ENCODE peak calls at places on chromosomes 1 and 21, in eight cellular contexts. Y is astrocyte; M is ascending aorta; B is mammary epithelial cell; V is neural progenitor cell; K is effector memory CD4-positive, alpha-beta T cell; O is uterus; E is lung. T is an unnamed sample. For H3K4me1, the result is how much of the 10 kb centered on the place peaks cover.

GRCh38 chr1:37158113-37158749 is 123.9 kb upstream of the GRIK3 start:
- DNase-seq in Y (no peak), M (no peak), B (peak), K (no peak), O (no peak), E (no peak), V (no peak), T (no peak)

GRCh38 chr1:225834417-225835329 is 24.7 kb downstream of the EPHX1 start:
- DNase-seq in Y (peak), K (no peak), V (no peak), M (no peak), B (no peak), O (peak), E (no peak), T (no peak)

GRCh38 chr1:27660300-27660837 is 11.6 kb downstream of the IFI6 start:
- DNase-seq in E (no peak), K (no peak), M (no peak), V (no peak), Y (no peak), B (no peak), O (no peak), T (no peak)

GRCh38 chr1:43835141-43836021 is 98.2 kb upstream of the ARTN start:
- DNase-seq in O (peak), K (no peak), M (no peak), V (no peak), Y (peak), B (peak), E (no peak), T (no peak)

GRCh38 chr1:12141533-12141855 is 25.3 kb upstream of the TNFRSF1B start:
- DNase-seq in B (no peak), E (no peak), V (no peak), O (no peak), Y (no peak), K (no peak), M (no peak), T (no peak)

GRCh38 chr1:225004396-225004795 is 74.9 kb downstream of the DNAH14 start:
- DNase-seq in K (no peak), V (no peak), Y (no peak), B (no peak), O (no peak), M (no peak), E (no peak), T (no peak)

GRCh38 chr1:209808059-209808494 is 2.1 kb upstream of the IRF6 start:
- DNase-seq in O (no peak), M (no peak), B (peak), Y (peak), K (no peak), E (no peak), V (no peak), T (no peak)

GRCh38 chr1:3697810-3698209 is 45.5 kb downstream of the TP73 start:
- DNase-seq in B (no peak), M (no peak), O (no peak), Y (no peak), E (no peak), V (no peak), K (no peak), T (no peak)

GRCh38 chr1:200399860-200400259 is 10.0 kb downstream of the ZNF281 start:
- DNase-seq in B (no peak), M (no peak), Y (no peak), K (no peak), V (no peak), E (no peak), O (no peak), T (no peak)

GRCh38 chr1:100799954-100800612 is 80.5 kb downstream of the VCAM1 start:
- DNase-seq in E (no peak), B (peak), K (no peak), V (no peak), M (no peak), O (no peak), Y (peak), T (no peak)

GRCh38 chr21:33490991-33491372 is 534 bp downstream of the DNAJC28 start:
- DNase-seq in V (peak), K (no peak), B (peak), M (no peak), O (no peak), Y (peak), E (no peak), T (no peak)

GRCh38 chr1:198656500-198656932 is 17.7 kb downstream of the PTPRC start:
- DNase-seq in M (no peak), V (no peak), Y (no peak), O (peak), B (peak), K (peak), E (no peak), T (peak)

GRCh38 chr1:14415396-14415795 is 183.1 kb upstream of the KAZN start:
- DNase-seq in E (no peak), B (no peak), M (no peak), O (no peak), Y (no peak), K (no peak), V (peak), T (no peak)

GRCh38 chr1:50228871-50229384 is 120.2 kb downstream of the ELAVL4 start:
- DNase-seq in V (no peak), B (no peak), K (no peak), Y (no peak), E (no peak), O (no peak), M (no peak), T (no peak)

GRCh38 chr1:183837062-183837461 is 32.1 kb downstream of the RGL1 start:
- DNase-seq in V (peak), Y (no peak), O (no peak), B (no peak), E (no peak), M (no peak), K (no peak), T (no peak)

GRCh38 chr1:203002951-203003350 is 4.2 kb upstream of the TMEM183A start:
- DNase-seq in V (no peak), Y (no peak), E (no peak), B (no peak), K (no peak), O (no peak), M (no peak), T (no peak)

GRCh38 chr1:203274603-203275381 is 30.5 kb upstream of the BTG2 start:
- DNase-seq in M (peak), Y (peak), B (peak), V (no peak), K (no peak), E (no peak), O (peak), T (no peak)

GRCh38 chr1:34235594-34235993 is 58.9 kb downstream of the C1orf94 start:
- DNase-seq in B (no peak), Y (no peak), E (no peak), V (no peak), K (no peak), M (no peak), O (no peak), T (no peak)

GRCh38 chr1:207013321-207014085 is 19.1 kb downstream of the C1orf116 start:
- DNase-seq in V (no peak), O (no peak), Y (no peak), K (no peak), B (no peak), M (no peak), E (no peak), T (no peak)

GRCh38 chr1:17890056-17890814 is 135.1 kb downstream of the ACTL8 start:
- DNase-seq in K (no peak), Y (no peak), O (no peak), B (no peak), E (no peak), M (no peak), V (no peak), T (no peak)

GRCh38 chr1:40921522-40921921 is 58.0 kb upstream of the CTPS1 start:
- DNase-seq in K (no peak), M (no peak), V (no peak), O (no peak), B (no peak), E (no peak), Y (no peak), T (no peak)

GRCh38 chr21:46317710-46318463 is 5.8 kb downstream of the C21orf58 start:
- DNase-seq in K (no peak), Y (no peak), O (no peak), V (peak), B (no peak), E (peak), M (no peak), T (no peak)

GRCh38 chr1:165629848-165630628 is 996 bp upstream of the MGST3 start:
- DNase-seq in K (no peak), V (peak), E (no peak), O (no peak), M (no peak), Y (no peak), B (no peak), T (no peak)

GRCh38 chr1:207097871-207098324 is 6.1 kb upstream of the C4BPA start:
- DNase-seq in K (no peak), B (peak), E (no peak), Y (no peak), O (no peak), M (no peak), V (no peak), T (no peak)

GRCh38 chr21:32426066-32426465 is 13.6 kb downstream of the EVA1C start:
- DNase-seq in E (no peak), O (no peak), M (no peak), K (no peak), V (no peak), Y (no peak), B (peak), T (no peak)

DNA sequence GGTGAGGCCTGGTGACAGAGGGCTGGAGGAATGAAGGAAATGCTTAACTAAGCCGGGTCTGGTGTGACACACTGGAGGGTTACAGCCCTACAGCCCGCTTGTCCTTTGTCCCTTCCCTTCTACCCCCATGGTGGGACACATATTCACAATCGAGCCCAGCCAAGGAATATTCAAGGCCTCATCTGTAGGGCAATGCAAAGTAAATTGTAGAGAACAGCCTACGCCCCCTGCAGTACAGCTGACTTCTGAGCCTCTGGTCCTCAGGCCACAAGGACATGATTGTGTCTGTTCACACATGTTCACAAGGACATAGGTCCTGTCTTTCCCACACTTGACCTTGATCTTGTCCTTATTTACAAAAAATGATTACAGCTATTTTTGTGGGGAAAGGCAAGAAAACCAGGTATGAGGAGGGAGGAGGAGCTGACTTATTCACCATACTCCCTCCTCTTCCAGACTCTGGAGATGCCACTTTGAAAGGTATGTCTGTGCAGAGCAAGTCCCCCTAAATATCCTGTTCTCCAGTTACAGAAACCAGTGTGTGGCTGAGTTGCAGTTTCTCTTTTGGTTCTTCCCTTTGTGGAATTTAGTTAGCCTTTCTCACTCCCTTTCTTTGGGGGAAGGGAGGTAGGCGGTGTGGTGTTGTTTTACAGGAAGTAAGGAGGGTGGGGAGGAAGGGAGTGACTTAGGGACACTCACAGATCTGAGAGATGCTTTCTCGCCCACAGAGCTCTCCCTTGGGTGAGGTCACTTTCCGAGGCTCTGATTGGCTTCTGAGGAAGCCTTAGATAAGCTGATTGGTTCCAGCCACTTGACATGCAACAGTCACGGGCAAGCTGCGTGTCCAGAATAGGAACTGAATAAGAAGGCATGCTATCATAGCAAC is 14.6 kb downstream of the POLR3GL start:
- DNase-seq in B (peak), M (peak), E (peak), Y (peak), V (peak), O (peak), K (peak), T (peak)
- H3K4me3 ChIP-seq in B (no peak), M (peak), E (no peak), Y (peak), V (peak), O (peak), K (peak), T (peak)

GRCh38 chr1:1043411-1043810 is 23.5 kb downstream of the AGRN start:
- DNase-seq in V (no peak), E (no peak), O (no peak), Y (no peak), K (no peak), B (no peak), M (no peak), T (no peak)
- H3K4me1 ChIP-seq in V (under half), E (under half), O (under half), Y (under half), K (under half), B (under half), M (under half), T (under half)

DNA sequence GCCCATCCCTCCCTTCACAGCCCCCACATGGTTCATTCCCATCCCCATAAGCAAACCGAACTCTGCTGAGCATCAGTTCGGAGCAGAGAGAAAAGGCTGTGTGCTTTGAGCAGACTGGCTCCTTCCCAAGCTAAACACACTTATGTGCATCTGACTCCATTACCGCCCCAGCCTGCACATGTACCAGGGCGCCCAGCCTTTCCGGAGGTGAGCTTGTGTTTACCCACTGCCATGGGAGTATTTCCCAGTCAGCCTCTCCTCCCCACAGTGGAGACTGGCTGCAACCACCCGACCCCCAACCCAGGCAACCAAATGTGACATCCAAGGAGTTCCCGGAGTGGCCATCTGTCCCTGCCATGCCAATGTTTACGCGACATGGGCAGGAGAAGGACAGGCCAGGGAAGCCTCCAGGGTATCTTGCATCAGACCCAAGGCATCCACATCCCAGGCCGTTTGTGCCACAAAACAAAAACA is 9.4 kb downstream of the TIAM1 start:
- DNase-seq in O (no peak), V (no peak), E (no peak), Y (peak), B (no peak), K (no peak), M (no peak), T (no peak)
- H3K4me3 ChIP-seq in O (no peak), V (no peak), E (no peak), Y (no peak), B (no peak), K (no peak), M (no peak), T (no peak)

GRCh38 chr1:38287036-38287435 is 240.4 kb upstream of the POU3F1 start:
- DNase-seq in E (no peak), K (no peak), M (no peak), O (no peak), Y (no peak), B (no peak), V (no peak), T (no peak)
- H3K4me1 ChIP-seq in E (under half), K (under half), M (under half), O (under half), Y (under half), B (under half), V (half or more), T (under half)

GRCh38 chr21:41567901-41568510 is 60.0 kb upstream of the TMPRSS2 start:
- DNase-seq in K (no peak), B (no peak), M (no peak), E (no peak), Y (no peak), V (no peak), O (no peak), T (no peak)

GRCh38 chr21:41570791-41571355 is 62.9 kb upstream of the TMPRSS2 start:
- DNase-seq in E (no peak), Y (no peak), O (no peak), K (no peak), B (no peak), M (no peak), V (no peak), T (no peak)

GRCh38 chr21:41568606-41569385 is 60.8 kb upstream of the TMPRSS2 start:
- DNase-seq in M (no peak), O (no peak), V (no peak), K (no peak), B (no peak), E (no peak), Y (no peak), T (no peak)

GRCh38 chr21:41573902-41574690 is 66.1 kb upstream of the TMPRSS2 start:
- DNase-seq in E (no peak), K (no peak), V (no peak), B (no peak), O (no peak), M (no peak), Y (no peak), T (no peak)

DNA sequence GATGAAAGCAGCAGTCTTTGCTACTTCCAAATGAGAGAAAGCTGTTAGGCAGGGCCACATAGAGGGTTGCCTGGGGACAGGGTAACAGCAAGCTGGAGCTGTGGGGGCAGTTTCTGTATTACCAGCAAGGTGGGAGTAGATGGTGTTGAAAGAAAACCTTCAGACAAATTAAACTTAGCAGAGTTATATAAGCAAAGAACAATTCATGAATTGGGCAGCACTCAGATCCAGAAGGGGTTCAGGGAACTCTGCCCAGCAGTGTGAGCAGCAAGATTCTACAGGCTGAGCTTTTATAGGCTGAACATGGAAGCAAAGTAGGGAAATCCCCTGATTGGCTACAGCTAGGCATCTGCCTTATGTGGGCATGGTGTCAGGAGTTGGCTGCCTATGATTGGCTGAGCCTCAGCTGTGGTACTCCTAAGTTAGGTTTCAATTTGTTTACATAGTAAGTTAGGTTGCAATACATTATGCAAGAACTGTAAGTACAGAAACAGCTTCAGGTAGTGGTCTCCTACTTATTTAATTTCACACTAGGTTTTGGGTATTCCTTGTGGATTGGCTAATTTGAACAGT is 64.1 kb upstream of the TMPRSS2 start:
- DNase-seq in O (no peak), V (no peak), K (no peak), E (no peak), Y (no peak), B (no peak), M (no peak), T (no peak)
- H3K4me3 ChIP-seq in O (no peak), V (no peak), K (no peak), E (no peak), Y (no peak), B (no peak), M (no peak), T (no peak)

DNA sequence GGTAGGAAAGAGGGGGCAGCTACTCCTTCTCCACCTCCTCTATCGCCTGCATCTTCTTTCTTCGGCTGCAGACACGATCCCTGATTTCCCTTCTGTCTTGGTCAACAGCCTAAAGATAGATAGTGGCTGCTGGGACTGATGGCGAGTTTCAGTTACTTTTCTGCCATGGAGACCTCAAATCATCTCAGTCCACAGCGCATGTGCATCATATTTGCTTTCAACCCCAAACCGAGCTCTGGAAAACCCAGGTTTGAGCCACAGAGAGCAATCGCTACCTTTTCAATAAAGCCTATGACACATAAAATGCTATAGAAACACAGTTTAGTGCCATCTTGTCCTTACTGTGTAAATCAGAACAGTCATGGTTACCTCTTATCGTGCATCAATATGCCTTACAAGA is 142.9 kb upstream of the IRF2BP2 start:
- DNase-seq in Y (no peak), B (no peak), M (no peak), O (no peak), V (no peak), K (no peak), E (no peak), T (no peak)
- H3K4me1 ChIP-seq in Y (under half), B (under half), M (under half), O (under half), V (under half), K (under half), E (under half), T (under half)

GRCh38 chr1:234962340-234962989 is 166.2 kb downstream of the TOMM20 start:
- DNase-seq in K (no peak), E (no peak), O (peak), M (no peak), Y (peak), V (no peak), B (peak), T (no peak)
- H3K4me3 ChIP-seq in K (peak), E (no peak), O (no peak), M (no peak), Y (peak), V (no peak), B (no peak), T (no peak)

GRCh38 chr1:9234223-9235122 is at the start of gene H6PD:
- DNase-seq in B (peak), Y (peak), K (peak), V (peak), E (peak), M (peak), O (peak), T (peak)
- H3K4me1 ChIP-seq in B (under half), Y (under half), K (under half), V (under half), E (under half), M (under half), O (under half), T (under half)

GRCh38 chr1:47724427-47724999 is 272.7 kb downstream of the TRABD2B start:
- DNase-seq in M (no peak), V (no peak), Y (no peak), K (no peak), B (no peak), E (no peak), O (no peak), T (no peak)
- H3K4me3 ChIP-seq in M (peak), V (peak), Y (no peak), K (no peak), B (no peak), E (no peak), O (no peak), T (no peak)

T was measured in CD8-positive, alpha-beta T cell.